ENCODE peak calls at places on chromosomes 13 and 19, in four cellular contexts. N is heart left ventricle, C is ovary, D is body of pancreas. J is an unnamed sample.

GRCh38 chr13:23578411-23579071 is 8.3 kb downstream of the TNFRSF19 start:
- DNase-seq in N (peak), C (peak), D (peak), J (peak)

GRCh38 chr19:5231857-5232503 is 108.6 kb downstream of the PTPRS start:
- DNase-seq in N (no peak), C (no peak), D (no peak), J (no peak)

GRCh38 chr19:29687897-29688728 is 22.9 kb downstream of the PLEKHF1 start:
- DNase-seq in N (no peak), C (no peak), D (no peak), J (no peak)

GRCh38 chr13:72072223-72072622 is 205.2 kb upstream of the DACH1 start:
- DNase-seq in N (no peak), C (no peak), D (no peak), J (no peak)

GRCh38 chr13:41614671-41615519 is 157.5 kb downstream of the RGCC start:
- DNase-seq in N (no peak), C (peak), D (no peak), J (no peak)

GRCh38 chr13:44171861-44172260 is 201.8 kb upstream of the SERP2 start:
- DNase-seq in N (no peak), C (no peak), D (no peak), J (no peak)

GRCh38 chr13:113153810-113154748 is 4.4 kb upstream of the PROZ start:
- DNase-seq in N (peak), C (peak), D (peak), J (peak)

GRCh38 chr13:63595811-63596210 is 2180.2 kb upstream of the PCDH20 start:
- DNase-seq in N (no peak), C (no peak), D (no peak), J (no peak)

GRCh38 chr19:51368366-51369282 is at the start of gene CLDND2:
- DNase-seq in N (no peak), C (no peak), D (no peak), J (no peak)

GRCh38 chr13:32045963-32046785 is 14.6 kb downstream of the FRY start:
- DNase-seq in N (no peak), C (no peak), D (peak), J (no peak)

GRCh38 chr13:78875792-78876580 is 217.0 kb upstream of the OBI1 start:
- DNase-seq in N (no peak), C (no peak), D (no peak), J (no peak)

GRCh38 chr13:102598061-102598460 is 1.3 kb downstream of the TPP2 start:
- DNase-seq in N (no peak), C (no peak), D (no peak), J (no peak)

GRCh38 chr19:55690769-55691545 is 15.9 kb downstream of the EPN1 start:
- DNase-seq in N (no peak), C (no peak), D (no peak), J (no peak)
- H3K27ac ChIP-seq in N (no peak), C (no peak), D (no peak), J (no peak)

DNA sequence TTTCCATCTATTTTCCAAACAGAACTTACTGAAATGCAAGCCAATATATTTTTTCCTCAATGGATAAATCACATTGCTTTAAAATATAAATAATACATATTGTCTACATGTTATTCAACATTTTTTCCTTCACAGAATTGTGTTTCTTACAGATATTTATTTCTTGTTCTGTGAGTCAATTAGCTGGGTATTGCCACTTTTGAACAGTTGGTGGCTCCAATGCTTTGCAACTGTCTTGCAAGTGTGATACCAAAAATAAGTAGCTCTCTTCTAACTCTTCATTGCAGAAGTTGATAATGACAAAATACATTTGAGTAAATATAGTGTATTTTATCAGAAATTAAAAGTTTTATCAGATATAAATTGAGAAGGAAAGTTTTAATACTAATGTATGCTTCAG is 17.1 kb upstream of the GPC5 start:
- DNase-seq in N (no peak), C (no peak), D (no peak), J (no peak)
- TF ChIP-seq CTCF in N (peak), C (no peak), D (no peak), J (peak)

DNA sequence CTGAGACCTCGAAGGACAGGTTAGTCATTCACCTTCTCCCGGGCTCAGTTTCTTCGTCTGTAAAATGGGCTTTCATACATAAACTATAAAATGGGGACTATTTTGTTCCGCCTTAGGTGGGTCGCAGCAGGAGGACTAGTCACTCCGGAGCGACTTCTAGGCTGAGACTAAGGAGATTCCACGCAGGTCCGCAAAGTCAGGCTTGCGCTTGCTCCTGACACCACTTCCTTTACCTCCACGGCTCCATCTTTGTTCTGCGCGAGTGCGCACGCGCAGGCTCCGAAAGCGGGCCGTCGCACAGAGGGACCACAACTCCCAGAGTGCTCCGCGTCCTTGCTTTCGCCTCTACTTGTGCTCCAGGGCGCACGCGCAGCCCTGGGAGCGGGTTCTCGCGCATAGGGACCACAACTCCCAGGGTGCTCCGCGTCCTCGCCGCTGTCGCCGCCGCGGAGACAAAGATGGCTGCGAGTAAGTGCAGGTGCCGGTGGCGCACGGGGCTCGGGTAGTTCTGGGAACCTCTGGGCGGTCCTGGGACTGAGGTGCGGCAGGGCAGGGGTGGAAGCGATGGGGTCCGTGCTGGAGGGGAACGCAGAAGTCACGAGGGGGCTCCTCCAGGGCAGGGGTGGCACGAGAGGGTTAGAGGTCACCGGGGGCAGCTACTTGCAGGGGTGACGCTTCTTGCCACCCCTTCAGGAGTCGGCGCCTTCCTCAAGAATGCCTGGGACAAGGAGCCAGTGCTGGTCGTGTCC is at the start of gene NDUFA3:
- DNase-seq in N (peak), C (peak), D (peak), J (peak)
- TF ChIP-seq POLR2A in N (peak), C (peak), D (peak), J (peak)

DNA sequence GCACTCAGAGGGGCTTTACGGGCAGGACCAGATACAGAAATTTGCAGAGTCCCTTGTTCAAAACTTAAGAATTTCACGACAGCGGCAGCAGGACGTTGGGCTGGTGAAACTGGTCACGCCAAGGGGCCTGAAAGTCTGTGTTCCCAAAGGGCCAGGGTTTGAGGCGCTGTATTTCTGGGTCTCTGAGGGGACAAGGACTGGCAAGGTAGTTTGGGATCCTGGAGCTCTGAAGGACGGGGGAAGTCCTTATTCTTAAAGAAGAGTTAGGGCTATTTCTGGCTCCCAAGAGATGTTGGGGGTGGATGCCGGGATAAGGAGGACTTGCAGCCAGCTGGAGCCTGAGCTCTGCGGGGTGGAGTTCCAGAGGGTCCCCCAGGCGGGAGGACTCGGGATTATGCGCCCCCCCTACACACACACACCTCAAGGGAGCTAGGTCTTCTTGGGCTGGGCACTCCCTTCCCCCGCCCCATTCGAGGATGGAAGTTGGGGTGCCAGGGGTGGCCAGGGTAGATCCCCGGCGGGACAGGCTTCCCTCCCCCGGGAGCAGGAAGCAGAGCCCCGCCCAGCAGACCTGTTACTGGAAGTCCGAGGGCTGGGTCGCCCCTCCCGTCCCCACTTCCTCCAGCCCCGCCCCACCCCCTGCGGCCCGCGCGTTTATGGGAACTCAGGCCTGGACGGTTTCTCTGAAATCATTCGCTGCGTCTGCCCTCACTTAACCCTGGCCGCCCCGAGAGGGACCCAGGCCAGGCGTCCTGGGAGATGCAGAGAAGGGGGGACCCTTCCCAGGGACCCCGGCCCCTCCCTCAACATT is 5.6 kb downstream of the BCL3 start:
- DNase-seq in N (peak), C (peak), D (peak), J (peak)
- H3K27ac ChIP-seq in N (peak), C (peak), D (peak), J (peak)

GRCh38 chr19:37933965-37934364 is 27.0 kb downstream of the SIPA1L3 start:
- DNase-seq in N (peak), C (no peak), D (peak), J (no peak)

GRCh38 chr19:37932985-37933953 is 26.3 kb downstream of the SIPA1L3 start:
- DNase-seq in N (no peak), C (no peak), D (peak), J (peak)

GRCh38 chr19:37930416-37930815 is 23.4 kb downstream of the SIPA1L3 start:
- DNase-seq in N (no peak), C (no peak), D (peak), J (no peak)

GRCh38 chr19:37929512-37929911 is 22.5 kb downstream of the SIPA1L3 start:
- DNase-seq in N (no peak), C (no peak), D (no peak), J (no peak)

GRCh38 chr19:37931941-37932655 is 25.1 kb downstream of the SIPA1L3 start:
- DNase-seq in N (peak), C (peak), D (peak), J (peak)
- TF ChIP-seq CTCF in N (no peak), C (no peak), D (no peak), J (no peak)

DNA sequence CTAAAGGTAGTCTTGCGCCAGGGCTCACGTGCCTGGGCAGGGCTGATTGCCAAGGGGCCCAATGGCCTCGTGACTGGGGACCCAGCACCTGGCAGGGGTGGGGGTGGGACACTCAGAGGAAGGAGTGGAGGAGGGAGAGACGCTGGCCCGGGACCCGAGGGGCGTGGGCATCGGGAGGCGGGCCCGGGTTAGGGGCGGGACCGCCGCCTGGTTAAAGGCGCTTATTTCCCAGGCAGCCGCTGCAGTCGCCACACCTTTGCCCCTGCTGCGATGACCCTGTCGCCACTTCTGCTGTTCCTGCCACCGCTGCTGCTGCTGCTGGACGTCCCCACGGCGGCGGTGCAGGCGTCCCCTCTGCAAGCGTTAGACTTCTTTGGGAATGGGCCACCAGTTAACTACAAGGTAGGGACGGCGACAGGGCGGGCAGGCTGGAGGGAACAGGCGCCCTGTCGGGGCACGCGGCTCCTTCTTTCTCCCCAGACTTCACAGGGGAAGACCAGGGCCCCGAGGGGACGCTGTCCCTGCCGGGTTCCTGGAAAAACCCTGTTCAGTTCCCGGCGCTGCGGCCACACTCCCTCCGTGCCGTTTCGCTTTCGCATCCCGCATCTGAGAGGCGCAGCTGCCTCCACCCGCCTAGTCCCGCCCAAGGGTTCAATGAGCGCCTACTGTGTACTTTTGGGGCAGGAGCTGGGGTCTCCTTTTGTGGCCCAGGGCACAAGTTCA is at the start of gene IFI30:
- DNase-seq in N (peak), C (peak), D (peak), J (peak)
- TF ChIP-seq POLR2A in N (no peak), C (no peak), D (peak), J (peak)

DNA sequence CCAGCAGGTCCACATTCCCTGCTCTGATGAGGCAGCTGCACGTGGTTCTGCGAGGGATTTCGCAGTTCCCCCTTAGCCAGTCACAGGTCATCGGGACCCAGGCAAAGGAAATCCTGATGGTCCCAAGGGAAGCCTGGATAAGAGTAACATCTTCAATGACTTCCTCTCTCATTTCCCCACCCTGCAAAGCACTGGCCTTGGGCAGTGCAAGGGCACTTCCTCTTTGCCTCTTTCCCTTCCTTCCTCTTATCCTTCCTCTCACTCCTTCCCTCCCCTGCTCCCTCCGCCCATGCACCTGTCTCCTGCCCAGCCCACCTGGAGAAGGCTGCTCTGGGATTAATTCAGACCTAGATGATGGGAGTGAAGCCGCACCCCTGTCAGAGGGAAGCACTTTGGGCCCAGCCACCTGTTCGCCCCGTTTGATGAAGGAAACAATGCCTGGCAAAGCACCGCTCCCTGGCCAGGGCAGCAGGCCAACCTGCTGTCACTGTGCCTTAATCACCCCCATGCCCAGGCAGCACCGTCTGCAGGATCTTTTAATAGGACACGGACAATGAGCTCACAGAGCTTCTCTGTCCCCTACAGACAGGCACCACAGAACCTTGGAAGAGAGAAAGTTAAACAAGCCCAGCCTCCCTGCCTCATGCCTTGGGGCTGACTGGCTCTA is 113.5 kb upstream of the PABPC3 start:
- DNase-seq in N (peak), C (no peak), D (no peak), J (peak)
- H3K27ac ChIP-seq in N (no peak), C (no peak), D (no peak), J (peak)

GRCh38 chr19:38556521-38557174 is 61.1 kb downstream of the MAP4K1 start:
- DNase-seq in N (no peak), C (no peak), D (no peak), J (no peak)
- TF ChIP-seq CTCF in N (no peak), C (no peak), D (no peak), J (no peak)

GRCh38 chr13:77429320-77430142 is 102.6 kb upstream of the MYCBP2 start:
- DNase-seq in N (no peak), C (no peak), D (no peak), J (no peak)
- TF ChIP-seq POLR2A in N (no peak), C (no peak), D (no peak), J (no peak)

DNA sequence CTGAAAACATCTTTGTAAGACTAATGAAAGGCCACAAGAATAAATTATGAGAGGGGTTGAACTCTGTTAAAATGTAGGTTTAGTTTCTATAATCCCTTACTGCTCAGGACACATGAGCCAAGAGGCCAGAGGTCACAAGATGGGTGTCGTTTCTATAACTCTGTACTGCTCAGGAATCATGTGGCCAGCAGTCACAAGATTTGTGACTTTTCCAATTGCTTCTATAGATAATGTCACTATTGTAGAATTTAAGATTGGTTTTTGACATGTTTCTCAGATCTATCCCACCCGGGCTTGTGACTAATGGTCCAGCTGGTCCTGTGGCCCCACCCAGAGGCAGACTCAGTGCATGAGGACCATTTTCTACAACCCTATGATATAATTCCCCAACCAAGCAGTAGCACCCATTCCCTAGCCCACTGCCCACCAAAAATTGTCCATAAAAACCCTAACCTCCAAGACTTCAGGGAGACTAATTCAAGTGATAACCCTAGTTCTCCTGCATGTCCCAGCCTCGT is 662.0 kb upstream of the KLF12 start:
- DNase-seq in N (no peak), C (no peak), D (no peak), J (no peak)
- H3K27ac ChIP-seq in N (no peak), C (no peak), D (no peak), J (no peak)